ENCODE peak calls at places on chromosomes 7 and 10, in four cellular contexts. L is tibial nerve, T is HepG2, E is sigmoid colon. V is an unnamed sample.

GRCh38 chr10:100518761-100519241 is 860 bp downstream of the SEC31B start:
- DNase-seq in L (peak), T (peak), E (no peak), V (no peak)

GRCh38 chr10:119274519-119275045 is 67.2 kb downstream of the GRK5 start:
- DNase-seq in L (no peak), T (no peak), E (no peak), V (no peak)

GRCh38 chr7:12601302-12601869 is 30.9 kb downstream of the SCIN start:
- DNase-seq in L (no peak), T (no peak), E (no peak), V (no peak)

GRCh38 chr10:7891634-7892033 is 73.3 kb downstream of the TAF3 start:
- DNase-seq in L (no peak), T (no peak), E (no peak), V (no peak)

GRCh38 chr10:71467161-71467560 is 70.4 kb downstream of the CDH23 start:
- DNase-seq in L (no peak), T (no peak), E (no peak), V (no peak)

GRCh38 chr7:108222236-108222892 is 92.2 kb upstream of the LAMB4 start:
- DNase-seq in L (no peak), T (peak), E (no peak), V (no peak)

GRCh38 chr7:97401398-97401797 is 283.9 kb downstream of the SDHAF3 start:
- DNase-seq in L (no peak), T (no peak), E (no peak), V (no peak)

GRCh38 chr10:83218205-83218604 is 921.1 kb upstream of the GHITM start:
- DNase-seq in L (no peak), T (no peak), E (no peak), V (no peak)

GRCh38 chr7:124263232-124263827 is 230.5 kb upstream of the TMEM229A start:
- DNase-seq in L (no peak), T (no peak), E (no peak), V (no peak)

GRCh38 chr10:132452651-132453469 is 55.9 kb downstream of the PWWP2B start:
- DNase-seq in L (peak), T (peak), E (peak), V (peak)

GRCh38 chr10:107971411-107971810 is 806.9 kb upstream of the SORCS1 start:
- DNase-seq in L (no peak), T (no peak), E (no peak), V (no peak)

GRCh38 chr7:125149151-125149550 is 219.5 kb upstream of the POT1 start:
- DNase-seq in L (no peak), T (no peak), E (no peak), V (no peak)

GRCh38 chr7:22485189-22485588 is 14.8 kb downstream of the STEAP1B start:
- DNase-seq in L (no peak), T (no peak), E (no peak), V (no peak)

GRCh38 chr7:157017149-157017548 is 6.7 kb upstream of the MNX1 start:
- DNase-seq in L (no peak), T (no peak), E (no peak), V (no peak)

GRCh38 chr7:45910855-45911254 is 10.2 kb downstream of the IGFBP3 start:
- DNase-seq in L (no peak), T (no peak), E (no peak), V (no peak)

GRCh38 chr10:46084321-46085165 is 38.5 kb upstream of the MSMB start:
- DNase-seq in L (no peak), T (peak), E (no peak), V (no peak)

GRCh38 chr7:105388373-105389089 is at the start of gene SRPK2:
- DNase-seq in L (peak), T (peak), E (peak), V (peak)

GRCh38 chr7:81007053-81007452 is 88.2 kb upstream of the SEMA3C start:
- DNase-seq in L (no peak), T (no peak), E (no peak), V (no peak)

GRCh38 chr7:138865843-138866242 is 67.8 kb upstream of the ATP6V0A4 start:
- DNase-seq in L (no peak), T (no peak), E (no peak), V (no peak)

GRCh38 chr10:68795886-68796532 is 31.3 kb upstream of the STOX1 start:
- DNase-seq in L (no peak), T (no peak), E (no peak), V (no peak)

GRCh38 chr7:80869821-80870751 is 48.8 kb downstream of the SEMA3C start:
- DNase-seq in L (no peak), T (peak), E (no peak), V (no peak)

GRCh38 chr7:134941185-134941900 is 45.0 kb upstream of the AGBL3 start:
- DNase-seq in L (no peak), T (no peak), E (no peak), V (no peak)

GRCh38 chr7:94510582-94511456 is 1.2 kb downstream of the CASD1 start:
- DNase-seq in L (no peak), T (peak), E (no peak), V (no peak)

GRCh38 chr7:151764056-151764920 is 112.6 kb downstream of the PRKAG2 start:
- DNase-seq in L (no peak), T (no peak), E (peak), V (no peak)

GRCh38 chr10:75894761-75895160 is 463.3 kb downstream of the LRMDA start:
- DNase-seq in L (no peak), T (no peak), E (no peak), V (no peak)

GRCh38 chr7:44791278-44792219 is 4.9 kb upstream of the PPIA start:
- DNase-seq in L (no peak), T (peak), E (peak), V (no peak)

GRCh38 chr7:37107047-37107446 is 341.6 kb downstream of the ELMO1 start:
- DNase-seq in L (no peak), T (no peak), E (no peak), V (no peak)

GRCh38 chr7:10940748-10941358 is 32.8 kb upstream of the PHF14 start:
- DNase-seq in L (no peak), T (no peak), E (no peak), V (no peak)

GRCh38 chr7:157474685-157475084 is 137.9 kb downstream of the DNAJB6 start:
- DNase-seq in L (no peak), T (peak), E (peak), V (no peak)

GRCh38 chr7:45057853-45058252 is 30.9 kb downstream of the NACAD start:
- DNase-seq in L (no peak), T (no peak), E (no peak), V (no peak)

GRCh38 chr10:47021850-47022249 is 110.6 kb downstream of the PTPN20 start:
- DNase-seq in L (no peak), T (no peak), E (no peak), V (peak)

GRCh38 chr7:38630720-38631673 is at the start of gene AMPH:
- DNase-seq in L (no peak), T (no peak), E (peak), V (no peak)

GRCh38 chr10:46514899-46515298 is 41.6 kb downstream of the GPRIN2 start:
- DNase-seq in L (no peak), T (no peak), E (no peak), V (no peak)

GRCh38 chr10:99761395-99761794 is 21.0 kb upstream of the ABCC2 start:
- DNase-seq in L (no peak), T (no peak), E (no peak), V (no peak)

GRCh38 chr7:149733554-149734513 is 39.6 kb downstream of the ZNF467 start:
- DNase-seq in L (no peak), T (no peak), E (peak), V (no peak)

DNA sequence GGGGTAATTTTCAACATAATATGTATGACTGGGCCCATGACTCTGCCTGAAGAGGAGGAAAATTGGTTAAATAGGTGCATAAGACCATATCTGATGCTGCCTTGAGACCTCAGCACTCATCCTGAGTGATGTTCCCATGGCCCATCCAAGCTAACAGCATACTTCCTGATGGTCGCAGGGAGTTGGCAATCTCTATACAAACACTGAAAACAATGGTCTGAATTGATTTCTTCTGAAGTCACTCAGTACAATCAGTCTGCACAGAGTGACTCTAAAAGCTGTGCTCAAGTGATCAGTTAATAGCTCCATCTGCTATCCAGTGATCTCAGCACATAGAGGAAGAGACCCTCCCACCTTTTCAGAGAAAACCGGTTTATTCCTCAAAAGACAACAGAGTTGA is 3.9 kb downstream of the PPP1R17 start:
- DNase-seq in L (no peak), T (no peak), E (no peak), V (no peak)
- TF ChIP-seq EP300 in L (no peak), T (no peak), E (no peak), V (no peak)

GRCh38 chr10:25753776-25754175 is 180.3 kb upstream of the MYO3A start:
- DNase-seq in L (no peak), T (no peak), E (no peak), V (no peak)

GRCh38 chr10:25758041-25758457 is 176.0 kb upstream of the MYO3A start:
- DNase-seq in L (no peak), T (peak), E (no peak), V (no peak)

GRCh38 chr10:25756784-25757183 is 177.2 kb upstream of the MYO3A start:
- DNase-seq in L (no peak), T (no peak), E (no peak), V (peak)

GRCh38 chr10:25761937-25762336 is 172.1 kb upstream of the MYO3A start:
- DNase-seq in L (no peak), T (no peak), E (no peak), V (no peak)

DNA sequence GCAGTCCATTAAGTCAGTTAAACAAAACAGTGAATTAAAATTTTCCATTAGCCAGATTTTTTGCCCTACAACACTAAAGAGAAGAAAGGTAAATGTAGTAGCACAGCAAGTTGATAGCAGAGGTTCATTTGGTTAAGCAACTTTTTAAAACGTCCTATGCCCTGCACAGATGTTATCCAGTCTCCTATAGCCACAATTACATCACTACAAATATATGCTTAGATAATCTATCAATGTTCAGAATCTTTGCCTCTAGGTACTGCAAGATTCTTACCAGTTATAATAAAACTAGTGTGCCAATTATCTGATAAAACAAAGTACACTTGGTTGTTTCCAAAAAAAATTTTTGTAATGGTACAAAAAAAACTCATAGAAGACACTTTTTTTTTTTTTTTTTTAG is 175.5 kb upstream of the MYO3A start:
- DNase-seq in L (no peak), T (no peak), E (no peak), V (no peak)
- H3K4me3 ChIP-seq in L (no peak), T (no peak), E (no peak), V (no peak)

GRCh38 chr7:40584667-40585433 is 450.0 kb downstream of the SUGCT start:
- DNase-seq in L (no peak), T (no peak), E (no peak), V (no peak)
- TF ChIP-seq EP300 in L (no peak), T (no peak), E (no peak), V (no peak)

GRCh38 chr7:127380479-127380878 is 12.0 kb downstream of the ZNF800 start:
- DNase-seq in L (no peak), T (no peak), E (no peak), V (no peak)
- H3K4me3 ChIP-seq in L (no peak), T (no peak), E (no peak), V (no peak)

V was measured in upper lobe of left lung.